ENCODE peak calls at places on chromosomes 6 and 20, in five cellular contexts. D, B, W, N and L are unnamed samples.

GRCh38 chr6:99867026-99867425 is 127.0 kb downstream of the MCHR2 start:
- DNase-seq in W (no peak), N (no peak), B (no peak), D (no peak), L (no peak)

GRCh38 chr6:125863023-125863422 is 72.3 kb downstream of the NCOA7 start:
- DNase-seq in D (no peak), W (no peak), N (no peak), B (no peak), L (no peak)

GRCh38 chr20:63659370-63659769 is 1.3 kb downstream of the RTEL1 start:
- DNase-seq in W (no peak), B (no peak), D (no peak), N (no peak), L (no peak)

GRCh38 chr20:24547967-24548366 is 78.5 kb downstream of the SYNDIG1 start:
- DNase-seq in D (no peak), W (no peak), N (no peak), B (no peak), L (no peak)

GRCh38 chr20:47929368-47930115 is 144.3 kb upstream of the SULF2 start:
- DNase-seq in D (peak; percentile 50), B (peak; percentile 36), N (peak; percentile 89), W (no peak), L (no peak)

GRCh38 chr20:14384820-14385740 is 47.7 kb upstream of the FLRT3 start:
- DNase-seq in B (no peak), D (no peak), N (no peak), W (no peak), L (no peak)

GRCh38 chr6:141988954-141989705 is 143.6 kb upstream of the GJE1 start:
- DNase-seq in D (peak; percentile 39), W (peak; percentile 27), N (peak; percentile 61), B (peak; percentile 20), L (no peak)

GRCh38 chr6:5085638-5086293 is 625 bp downstream of the PPP1R3G start:
- DNase-seq in D (peak; percentile 44), N (peak; percentile 56), W (peak; percentile 76), B (no peak), L (peak; percentile 49)

GRCh38 chr6:154768280-154768679 is 35.1 kb downstream of the SCAF8 start:
- DNase-seq in D (no peak), W (no peak), N (peak; percentile 6), B (no peak), L (no peak)

GRCh38 chr6:159831373-159831679 is 31.2 kb downstream of the PNLDC1 start:
- DNase-seq in B (no peak), N (no peak), W (no peak), D (no peak), L (no peak)

GRCh38 chr6:71730284-71730683 is 156.1 kb upstream of the RIMS1 start:
- DNase-seq in W (no peak), N (no peak), B (no peak), D (no peak), L (no peak)

GRCh38 chr20:32772046-32772445 is 9.9 kb downstream of the DNMT3B start:
- DNase-seq in B (no peak), N (no peak), D (no peak), W (no peak), L (no peak)

GRCh38 chr20:33423141-33423834 is 20.3 kb downstream of the SNTA1 start:
- DNase-seq in D (peak; percentile 77), B (no peak), N (peak; percentile 81), W (no peak), L (no peak)

GRCh38 chr20:25191051-25191450 is 4.5 kb upstream of the ENTPD6 start:
- DNase-seq in B (no peak), W (no peak), D (no peak), N (no peak), L (no peak)

GRCh38 chr6:111573118-111573883 is 32.4 kb downstream of the TRAF3IP2 start:
- DNase-seq in N (peak; percentile 81), W (no peak), B (no peak), D (peak; percentile 36), L (no peak)

GRCh38 chr6:116221067-116221466 is 32.8 kb downstream of the TSPYL4 start:
- DNase-seq in N (peak; percentile 37), D (no peak), B (no peak), W (no peak), L (no peak)

GRCh38 chr6:36368921-36369880 is 18.3 kb downstream of the ETV7 start:
- DNase-seq in N (peak; percentile 94), D (no peak), W (no peak), B (no peak), L (no peak)

GRCh38 chr6:32393660-32394420 is 13.1 kb downstream of the BTNL2 start:
- DNase-seq in W (no peak), N (peak; percentile 8), D (no peak), B (no peak), L (no peak)

GRCh38 chr20:32807706-32808105 is 12.0 kb upstream of the MAPRE1 start:
- DNase-seq in B (no peak), W (no peak), D (no peak), N (no peak), L (no peak)

GRCh38 chr6:143877584-143878271 is 13.5 kb downstream of the ZC2HC1B start:
- DNase-seq in W (no peak), D (no peak), N (no peak), B (no peak), L (no peak)

GRCh38 chr20:47493175-47493953 is 8.3 kb upstream of the NCOA3 start:
- DNase-seq in N (peak; percentile 70), D (peak; percentile 89), W (peak; percentile 52), B (peak; percentile 37), L (peak; percentile 73)

GRCh38 chr20:23245553-23246128 is 105.0 kb upstream of the NXT1 start:
- DNase-seq in W (no peak), D (peak; percentile 15), N (peak; percentile 38), B (peak; percentile 75), L (no peak)

GRCh38 chr6:34196833-34197195 is 39.9 kb upstream of the HMGA1 start:
- DNase-seq in B (no peak), N (no peak), W (no peak), D (no peak), L (no peak)

GRCh38 chr20:36726168-36726567 is 19.7 kb downstream of the NDRG3 start:
- DNase-seq in B (no peak), D (no peak), W (no peak), N (peak; percentile 25), L (no peak)

GRCh38 chr20:36732456-36732855 is 13.4 kb downstream of the NDRG3 start:
- DNase-seq in B (no peak), W (no peak), D (no peak), N (no peak), L (no peak)

GRCh38 chr20:36728986-36729385 is 16.9 kb downstream of the NDRG3 start:
- DNase-seq in N (peak; percentile 48), D (no peak), B (no peak), W (no peak), L (no peak)
- TF ChIP-seq CTCF in N (no peak), D (peak; percentile 44), B (no peak), W (peak; percentile 41), L (peak; percentile 20)

DNA sequence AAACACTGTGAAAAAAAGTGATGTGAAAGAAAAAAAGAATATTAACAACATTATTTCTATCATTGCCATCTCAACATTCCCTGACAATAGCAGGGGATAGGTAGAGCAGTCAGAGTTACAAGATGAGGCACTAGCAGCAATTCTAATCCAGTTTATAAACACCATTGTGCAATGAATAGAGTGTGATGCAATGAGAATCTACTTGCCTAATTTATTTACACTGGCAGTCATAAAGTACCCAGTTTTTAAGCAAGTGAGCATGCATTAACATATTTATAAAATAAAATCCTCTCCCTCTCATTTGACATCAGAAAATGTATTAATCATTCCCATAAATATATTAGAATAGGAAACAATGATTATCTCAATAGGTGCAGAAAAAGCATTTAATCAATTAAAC is 2.5 kb upstream of the MANEA start:
- DNase-seq in D (no peak), N (peak; percentile 17), B (no peak), W (no peak), L (no peak)
- H3K4me3 ChIP-seq in D (no peak overlapping the region), N (no peak overlapping the region), B (no peak overlapping the region), W (no peak overlapping the region), L (no peak overlapping the region)

DNA sequence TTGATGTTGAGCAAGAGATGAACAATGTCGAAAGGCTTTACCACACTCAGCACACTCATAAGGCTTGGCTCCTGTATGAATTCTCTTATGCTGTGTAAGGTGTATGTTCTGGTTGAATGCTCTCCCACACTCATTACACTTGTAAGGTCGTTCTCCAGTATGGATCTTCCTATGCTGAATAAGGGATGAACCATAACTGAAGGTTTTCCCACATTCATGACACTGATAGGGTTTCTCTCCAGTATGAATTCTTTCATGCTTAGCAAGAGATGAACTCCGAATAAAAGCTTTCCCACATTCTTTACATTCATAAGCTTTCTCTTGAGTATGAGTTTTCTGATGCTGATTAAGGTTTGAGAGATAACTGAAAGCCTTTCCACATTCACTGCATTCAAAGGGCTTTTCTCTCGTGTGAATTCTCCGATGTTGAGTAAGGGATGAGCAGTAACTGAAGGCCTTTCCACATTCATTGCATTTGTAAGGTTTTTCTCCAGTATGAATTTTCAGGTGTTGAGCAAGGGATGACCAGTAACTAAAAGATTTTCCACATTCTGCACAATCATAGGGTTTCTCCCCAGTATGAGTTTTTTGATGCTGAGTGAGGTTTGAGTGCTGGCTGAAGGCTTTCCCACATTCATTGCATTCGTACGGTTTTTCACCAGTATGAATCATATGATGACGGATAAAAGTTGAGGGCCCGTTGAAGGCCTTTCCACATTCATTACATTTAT is 21.1 kb downstream of the ZNF184 start:
- DNase-seq in N (no peak), D (no peak), B (no peak), W (no peak), L (no peak)
- H3K9me3 ChIP-seq in N (peaks cover 8% of the 10 kb centered on the region), D (peaks cover 80% of the 10 kb centered on the region), B (peaks cover 91% of the 10 kb centered on the region), W (peaks cover 59% of the 10 kb centered on the region), L (no peaks in the 10 kb centered on the region)

GRCh38 chr6:22091424-22091948 is 205.3 kb downstream of the PRL start:
- DNase-seq in D (no peak), N (no peak), W (no peak), B (no peak), L (no peak)

GRCh38 chr6:22082278-22082677 is 214.6 kb downstream of the PRL start:
- DNase-seq in W (no peak), N (peak; percentile 62), D (no peak), B (no peak), L (no peak)

GRCh38 chr6:22087960-22088716 is 208.7 kb downstream of the PRL start:
- DNase-seq in B (no peak), N (no peak), W (no peak), D (no peak), L (no peak)
- TF ChIP-seq CTCF in B (no peak), N (no peak), W (no peak), D (no peak), L (no peak)

GRCh38 chr20:57231951-57232428 is 34.5 kb downstream of the BMP7 start:
- DNase-seq in D (no peak), N (no peak), B (no peak), W (no peak), L (no peak)
- H3K4me3 ChIP-seq in D (no peak overlapping the region), N (no peak overlapping the region), B (no peak overlapping the region), W (no peak overlapping the region), L (no peak overlapping the region)

GRCh38 chr6:167493310-167493709 is 168.4 kb downstream of the TTLL2 start:
- DNase-seq in B (no peak), N (no peak), W (no peak), D (no peak), L (no peak)
- H3K9me3 ChIP-seq in B (no peaks in the 10 kb centered on the region), N (peaks cover 7% of the 10 kb centered on the region), W (no peaks in the 10 kb centered on the region), D (no peaks in the 10 kb centered on the region), L (no peaks in the 10 kb centered on the region)

GRCh38 chr20:38229376-38230252 is 30.9 kb downstream of the KIAA1755 start:
- DNase-seq in B (no peak), N (no peak), W (peak; percentile 70), D (no peak), L (no peak)
- TF ChIP-seq CTCF in B (peak; percentile 57), N (peak; percentile 57), W (peak; percentile 65), D (peak; percentile 80), L (peak; percentile 56)

GRCh38 chr6:27812078-27812804 is 100.0 kb downstream of the OR2B2 start:
- DNase-seq in W (no peak), B (no peak), D (no peak), N (no peak), L (no peak)
- H3K4me3 ChIP-seq in W (no peak overlapping the region), B (no peak overlapping the region), D (no peak overlapping the region), N (no peak overlapping the region), L (peak overlapping the region; percentile 95)